ENCODE peak calls at places on chromosomes 12 and 14, in seven cellular contexts. N is thoracic aorta, L is IMR-90, M is uterus, O is H1, D is HepG2, Z is AG04450. J is an unnamed sample.

GRCh38 chr12:2574536-2574935 is 220.2 kb upstream of the FKBP4 start:
- DNase-seq in N (no peak), D (no peak), L (no peak), O (no peak), M (no peak), Z (no peak), J (no peak)

GRCh38 chr14:91225025-91225424 is 19.5 kb downstream of the GPR68 start:
- DNase-seq in N (no peak), L (peak; percentile 67), Z (no peak), D (no peak), O (no peak), M (no peak), J (no peak)

GRCh38 chr14:76599141-76599540 is 162.1 kb upstream of the VASH1 start:
- DNase-seq in O (no peak), L (no peak), D (no peak), M (no peak), N (no peak), Z (no peak), J (no peak)

GRCh38 chr14:68548194-68549056 is 244.4 kb downstream of the ZFP36L1 start:
- DNase-seq in D (no peak), M (peak; percentile 98), Z (peak; percentile 96), O (peak; percentile 54), L (peak; percentile 98), N (peak; percentile 88), J (no peak)

GRCh38 chr14:94388027-94388895 is at the start of gene SERPINA1:
- DNase-seq in O (no peak), Z (no peak), N (no peak), M (no peak), L (peak; percentile 44), D (peak; percentile 96), J (no peak)

GRCh38 chr12:2922329-2922728 is 31.6 kb downstream of the TULP3 start:
- DNase-seq in D (no peak), L (peak; percentile 34), M (no peak), O (no peak), Z (no peak), N (no peak), J (no peak)

GRCh38 chr12:12628013-12628412 is 16.3 kb downstream of the CREBL2 start:
- DNase-seq in M (no peak), Z (no peak), D (no peak), O (no peak), N (no peak), L (peak; percentile 38), J (no peak)

GRCh38 chr14:78598046-78598652 is 428.0 kb downstream of the NRXN3 start:
- DNase-seq in N (no peak), O (peak; percentile 76), L (peak; percentile 26), D (peak; percentile 44), M (peak; percentile 13), Z (no peak), J (peak; percentile 27)

GRCh38 chr12:108483213-108483920 is 31.7 kb upstream of the FICD start:
- DNase-seq in M (no peak), O (no peak), D (no peak), L (no peak), Z (no peak), N (no peak), J (no peak)

GRCh38 chr14:28294834-28295440 is 471.6 kb upstream of the FOXG1 start:
- DNase-seq in L (no peak), D (peak; percentile 27), O (no peak), M (no peak), Z (no peak), N (no peak), J (no peak)

GRCh38 chr12:105445261-105446015 is 114.9 kb downstream of the C12orf75 start:
- DNase-seq in N (no peak), M (no peak), Z (no peak), D (peak; percentile 5), O (no peak), L (peak; percentile 31), J (no peak)

GRCh38 chr12:28537474-28537873 is 347.2 kb downstream of the CCDC91 start:
- DNase-seq in N (no peak), O (no peak), Z (no peak), L (no peak), M (no peak), D (no peak), J (no peak)

GRCh38 chr14:70871001-70871400 is 36.3 kb upstream of the PCNX1 start:
- DNase-seq in D (no peak), Z (no peak), L (no peak), O (no peak), N (no peak), M (no peak), J (no peak)

GRCh38 chr12:75564821-75565220 is 53.4 kb upstream of the KRR1 start:
- DNase-seq in N (no peak), L (no peak), M (no peak), Z (no peak), O (no peak), D (no peak), J (no peak)

GRCh38 chr14:65824285-65824977 is 411.9 kb downstream of the FUT8 start:
- DNase-seq in M (peak; percentile 35), D (peak; percentile 57), Z (peak; percentile 41), N (peak; percentile 11), O (no peak), L (peak; percentile 70), J (peak; percentile 40)

GRCh38 chr14:24399981-24400718 is 1.3 kb downstream of the NYNRIN start:
- DNase-seq in Z (no peak), N (no peak), L (no peak), D (no peak), M (no peak), O (no peak), J (no peak)
- H3K27ac ChIP-seq in Z (no peak overlapping the region), N (no peak overlapping the region), L (no peak overlapping the region), D (no peak overlapping the region), M (peak overlapping the region; percentile 87), O (no peak overlapping the region), J (no peak overlapping the region)

GRCh38 chr14:21194597-21194996 is 38.7 kb upstream of the OR5AU1 start:
- DNase-seq in M (no peak), O (no peak), D (no peak), L (no peak), N (no peak), Z (no peak), J (no peak)

GRCh38 chr14:21191809-21192446 is 36.1 kb upstream of the OR5AU1 start:
- DNase-seq in O (peak; percentile 86), L (no peak), N (no peak), Z (no peak), M (peak; percentile 31), D (peak; percentile 77), J (peak; percentile 35)

GRCh38 chr14:21192447-21192822 is 36.6 kb upstream of the OR5AU1 start:
- DNase-seq in M (no peak), N (no peak), O (no peak), D (no peak), L (no peak), Z (no peak), J (no peak)

GRCh38 chr14:21191261-21191808 is 35.5 kb upstream of the OR5AU1 start:
- DNase-seq in D (no peak), N (no peak), M (no peak), O (no peak), L (no peak), Z (no peak), J (no peak)

GRCh38 chr14:21192875-21193535 is 37.1 kb upstream of the OR5AU1 start:
- DNase-seq in D (no peak), Z (no peak), L (peak; percentile 40), O (no peak), N (no peak), M (no peak), J (no peak)
- H3K27ac ChIP-seq in D (no peak overlapping the region), Z (no peak overlapping the region), L (no peak overlapping the region), O (no peak overlapping the region), N (no peak overlapping the region), M (no peak overlapping the region), J (no peak overlapping the region)

DNA sequence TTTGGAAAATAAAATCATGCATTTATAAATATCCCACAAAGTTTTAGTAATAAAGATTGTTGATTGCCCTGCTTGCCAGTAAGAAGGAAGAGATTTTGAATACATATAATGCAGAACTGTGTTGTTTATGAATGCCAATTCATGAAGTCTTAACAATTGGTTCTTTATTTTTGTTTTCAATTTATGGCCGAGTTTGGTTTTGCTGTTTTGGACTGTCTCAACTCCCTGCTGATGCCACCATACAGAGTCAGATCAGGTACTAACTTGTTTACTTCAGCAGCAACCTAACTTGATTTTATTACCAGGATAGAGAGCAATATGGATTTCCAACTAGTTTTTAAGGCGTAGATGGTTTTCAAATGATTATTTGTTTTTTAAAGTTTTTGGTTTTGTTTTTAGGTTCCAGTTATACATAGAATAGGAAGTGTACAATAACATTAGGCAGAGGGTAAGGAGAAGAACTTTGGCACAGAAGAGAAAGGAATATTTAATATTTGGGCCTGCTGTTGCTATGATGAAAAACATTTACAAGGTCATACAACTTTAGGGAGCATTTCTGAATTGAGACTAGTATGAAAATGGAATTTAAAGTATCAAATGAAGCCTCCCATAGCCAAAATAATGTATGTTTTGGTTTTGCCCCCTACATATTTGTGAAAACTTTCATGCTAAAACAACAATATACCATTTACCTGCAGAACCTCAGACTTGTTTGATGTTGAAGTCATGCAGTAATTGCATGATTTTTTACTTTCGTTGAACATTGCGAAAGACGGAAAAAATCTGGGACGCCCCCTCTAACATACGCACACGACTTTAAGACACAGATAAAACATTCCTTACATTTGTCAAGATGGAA is 904 bp upstream of the FAM177A1 start:
- DNase-seq in O (no peak), L (peak; percentile 62), N (no peak), D (no peak), Z (peak; percentile 7), M (no peak), J (no peak)
- H3K27ac ChIP-seq in O (no peak overlapping the region), L (peak overlapping the region; percentile 95), N (peak overlapping the region; percentile 89), D (peak overlapping the region; percentile 81), Z (peak overlapping the region; percentile 96), M (peak overlapping the region; percentile 95), J (peak overlapping the region; percentile 93)

DNA sequence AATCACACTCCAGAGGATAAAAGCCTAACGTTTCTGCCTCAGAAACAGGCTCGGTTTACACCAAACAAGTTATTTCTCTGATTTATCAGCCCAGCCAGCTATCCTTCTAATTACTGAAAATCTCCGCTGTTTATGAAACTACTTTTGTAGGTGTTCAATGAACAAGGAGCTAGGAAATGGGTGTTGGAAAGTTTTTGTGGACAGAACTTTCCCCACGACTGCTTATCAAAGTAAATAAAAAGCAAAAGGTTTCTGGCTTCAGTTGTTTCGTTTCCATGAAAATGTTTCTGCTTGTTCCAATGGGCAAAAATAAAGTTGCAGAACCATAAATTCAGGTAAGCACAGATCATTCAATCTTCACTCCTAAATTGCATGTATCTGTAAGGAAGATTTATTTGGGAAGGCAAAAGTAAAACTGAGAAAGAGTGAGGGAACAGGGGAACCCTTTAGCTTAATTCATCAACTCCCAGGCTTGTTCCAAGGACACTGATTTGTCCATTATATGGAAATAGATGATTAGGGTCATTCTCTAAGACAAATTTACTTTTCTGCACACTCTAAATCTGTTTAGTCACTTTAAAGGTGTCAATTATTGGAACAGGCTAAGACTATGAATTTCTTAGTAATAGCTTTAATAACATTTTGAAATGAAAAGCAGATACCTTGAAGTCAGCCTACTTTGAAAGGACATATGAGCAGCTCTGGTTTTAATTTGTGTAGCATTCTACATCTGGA is 175.9 kb upstream of the CDKN3 start:
- DNase-seq in Z (no peak), M (no peak), O (no peak), D (no peak), L (no peak), N (no peak), J (no peak)
- H3K27ac ChIP-seq in Z (no peak overlapping the region), M (no peak overlapping the region), O (no peak overlapping the region), D (no peak overlapping the region), L (no peak overlapping the region), N (no peak overlapping the region), J (no peak overlapping the region)

GRCh38 chr12:30569426-30569825 is 126.2 kb downstream of the IPO8 start:
- DNase-seq in D (no peak), O (no peak), M (no peak), L (no peak), Z (no peak), N (no peak), J (no peak)
- H3K27ac ChIP-seq in D (no peak overlapping the region), O (no peak overlapping the region), M (no peak overlapping the region), L (no peak overlapping the region), Z (no peak overlapping the region), N (no peak overlapping the region), J (no peak overlapping the region)